ENCODE peak calls at places on chromosomes 2 and 18, in four cellular contexts. B, S, C and U are unnamed samples.

GRCh38 chr2:149164296-149164695 is 125.8 kb downstream of the LYPD6B start:
- DNase-seq in B (no peak), S (no peak), C (no peak), U (no peak)

GRCh38 chr18:79664525-79665125 is 15.0 kb upstream of the CTDP1 start:
- DNase-seq in B (no peak), S (no peak), C (no peak), U (no peak)

GRCh38 chr2:35035883-35036282 is 1319.7 kb upstream of the CRIM1 start:
- DNase-seq in B (no peak), S (no peak), C (no peak), U (no peak)

GRCh38 chr2:111186933-111187332 is 66.2 kb downstream of the BCL2L11 start:
- DNase-seq in B (no peak), S (no peak), C (no peak), U (no peak)

GRCh38 chr2:57884281-57884680 is 162.3 kb upstream of the VRK2 start:
- DNase-seq in B (no peak), S (no peak), C (no peak), U (no peak)

GRCh38 chr2:120123090-120123489 is 100.1 kb downstream of the TMEM185B start:
- DNase-seq in B (no peak), S (no peak), C (no peak), U (no peak)

GRCh38 chr2:216300921-216301320 is 71.4 kb downstream of the MARCHF4 start:
- DNase-seq in B (no peak), S (no peak), C (no peak), U (no peak)

GRCh38 chr2:75246441-75247167 is 47.3 kb upstream of the TACR1 start:
- DNase-seq in B (no peak), S (no peak), C (no peak), U (no peak)

GRCh38 chr2:206765242-206766056 is at the start of the genes FASTKD2 and MDH1B:
- DNase-seq in B (peak), S (peak), C (peak), U (peak)

DNA sequence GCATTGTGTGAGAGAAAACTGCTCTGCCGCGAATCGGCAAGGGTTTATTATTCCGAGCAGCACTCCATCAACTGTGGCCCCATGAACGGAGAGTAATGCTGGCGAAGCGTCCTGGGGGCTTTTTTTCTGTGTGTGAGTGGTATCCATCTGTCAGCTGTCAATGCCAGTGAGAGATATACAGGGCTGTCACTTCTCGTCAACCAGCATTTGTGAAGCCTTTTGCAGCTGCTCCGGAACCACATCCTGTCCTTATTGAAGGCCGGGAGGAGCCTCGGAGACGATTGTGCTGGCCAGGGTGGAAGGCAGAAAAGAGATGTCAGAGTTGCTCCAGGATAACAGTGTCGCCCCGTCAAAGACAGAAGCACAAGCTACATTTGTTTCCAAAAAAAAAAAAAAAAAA is 356.9 kb upstream of the SMIM21 start:
- DNase-seq in B (no peak), S (no peak), C (no peak), U (no peak)
- TF ChIP-seq POLR2A in B (no peak), S (no peak), C (no peak), U (no peak)

GRCh38 chr2:3601561-3602271 is 6.8 kb downstream of the COLEC11 start:
- DNase-seq in B (no peak), S (no peak), C (no peak), U (no peak)
- TF ChIP-seq POLR2A in B (no peak), S (no peak), C (no peak), U (no peak)

GRCh38 chr2:65834062-65834461 is 401.7 kb upstream of the SPRED2 start:
- DNase-seq in B (no peak), S (no peak), C (no peak), U (no peak)
- TF ChIP-seq POLR2A in B (no peak), S (no peak), C (no peak), U (no peak)

DNA sequence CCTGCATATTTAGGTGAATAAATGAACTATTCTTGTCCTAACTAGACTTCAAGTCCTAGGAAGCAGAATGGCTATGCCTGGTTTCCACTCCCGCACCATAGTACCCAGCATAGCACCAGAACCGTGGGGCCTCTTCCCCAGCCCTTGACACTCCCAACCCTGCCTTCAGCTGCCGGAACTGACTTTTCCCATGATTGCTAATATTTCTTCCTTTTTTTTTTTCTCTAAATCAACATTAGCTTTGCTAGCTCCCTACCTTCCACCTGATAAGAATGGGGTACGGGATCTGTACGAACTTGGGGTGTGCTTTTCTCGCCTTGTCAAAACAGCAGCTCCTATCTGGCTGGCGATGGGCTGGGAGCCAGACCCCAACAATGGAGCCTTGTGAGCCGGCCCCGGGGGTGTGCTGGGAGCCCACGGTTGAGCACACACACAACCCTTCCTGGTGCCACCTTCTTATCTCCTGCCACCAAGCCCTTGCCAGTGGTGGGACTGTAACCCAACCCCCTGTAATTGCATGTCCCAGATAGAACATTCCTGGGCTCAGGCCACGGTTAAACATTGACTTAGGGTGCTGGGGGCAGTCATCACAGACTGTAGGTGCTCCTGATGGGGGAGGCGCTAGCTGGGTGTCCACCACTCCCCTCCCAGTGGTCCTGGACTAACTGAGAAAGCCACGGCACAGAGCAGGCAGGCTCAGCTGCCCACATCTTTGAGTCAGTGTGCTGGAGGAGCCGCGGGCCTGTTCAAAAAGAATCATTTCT is 213.0 kb upstream of the HAAO start:
- DNase-seq in B (no peak), S (no peak), C (no peak), U (no peak)
- TF ChIP-seq POLR2A in B (no peak), S (no peak), C (no peak), U (peak)

GRCh38 chr2:67670704-67671300 is 273.7 kb downstream of the ETAA1 start:
- DNase-seq in B (no peak), S (no peak), C (no peak), U (no peak)

GRCh38 chr2:67671464-67672450 is 274.6 kb downstream of the ETAA1 start:
- DNase-seq in B (no peak), S (no peak), C (no peak), U (no peak)

GRCh38 chr2:67669796-67670195 is 272.7 kb downstream of the ETAA1 start:
- DNase-seq in B (no peak), S (no peak), C (no peak), U (no peak)

GRCh38 chr2:67674668-67675067 is 277.5 kb downstream of the ETAA1 start:
- DNase-seq in B (no peak), S (no peak), C (peak), U (no peak)
- TF ChIP-seq POLR2A in B (no peak), S (no peak), C (no peak), U (no peak)